ENCODE peak calls at places on chromosome 22, in four cellular contexts. Z is HL-60, B is esophagus squamous epithelium, W is ascending aorta. E is an unnamed sample.

GRCh38 chr22:24184057-24184798 is 2.9 kb downstream of the SUSD2 start:
- DNase-seq in W (no peak), B (no peak), Z (no peak), E (no peak)

GRCh38 chr22:19981171-19981960 is 35.3 kb downstream of the ARVCF start:
- DNase-seq in Z (no peak), B (no peak), W (no peak), E (no peak)

GRCh38 chr22:29658171-29658570 is 54.7 kb downstream of the NF2 start:
- DNase-seq in W (no peak), B (no peak), Z (peak; percentile 92), E (no peak)

GRCh38 chr22:30902496-30903357 is 65.8 kb downstream of the MORC2 start:
- DNase-seq in B (no peak), Z (no peak), W (no peak), E (peak; percentile 25)

GRCh38 chr22:47386812-47387510 is 624.5 kb downstream of the TBC1D22A start:
- DNase-seq in B (no peak), Z (no peak), W (no peak), E (no peak)

GRCh38 chr22:36881504-36882245 is 20.9 kb downstream of the NCF4 start:
- DNase-seq in W (no peak), Z (no peak), B (no peak), E (no peak)

GRCh38 chr22:37747090-37747714 is 50.4 kb downstream of the TRIOBP start:
- DNase-seq in W (peak; percentile 76), Z (no peak), B (no peak), E (no peak)

GRCh38 chr22:24516301-24516737 is 21.2 kb downstream of the UPB1 start:
- DNase-seq in W (no peak), B (no peak), Z (peak; percentile 42), E (no peak)

GRCh38 chr22:32480238-32480637 is 5.6 kb downstream of the FBXO7 start:
- DNase-seq in W (no peak), Z (no peak), B (no peak), E (no peak)

GRCh38 chr22:23401111-23401909 is 178.8 kb downstream of the IGLL1 start:
- DNase-seq in B (no peak), Z (no peak), W (no peak), E (no peak)

GRCh38 chr22:32482708-32483107 is 8.1 kb downstream of the FBXO7 start:
- DNase-seq in B (no peak), W (no peak), Z (no peak), E (no peak)

GRCh38 chr22:44702479-44703219 is 645 bp downstream of the PRR5 start:
- DNase-seq in Z (peak; percentile 11), W (no peak), B (no peak), E (no peak)

GRCh38 chr22:35074583-35074982 is 8.6 kb downstream of the ISX start:
- DNase-seq in Z (no peak), B (no peak), W (no peak), E (no peak)

GRCh38 chr22:48488149-48488551 is 1339.5 kb downstream of the BRD1 start:
- DNase-seq in Z (no peak), B (no peak), W (no peak), E (no peak)

GRCh38 chr22:17896552-17896951 is 122.3 kb upstream of the BID start:
- DNase-seq in B (no peak), W (no peak), Z (no peak), E (no peak)
- TF ChIP-seq CTCF in B (peak; percentile 39), W (no peak), Z (no peak), E (peak; percentile 30)

DNA sequence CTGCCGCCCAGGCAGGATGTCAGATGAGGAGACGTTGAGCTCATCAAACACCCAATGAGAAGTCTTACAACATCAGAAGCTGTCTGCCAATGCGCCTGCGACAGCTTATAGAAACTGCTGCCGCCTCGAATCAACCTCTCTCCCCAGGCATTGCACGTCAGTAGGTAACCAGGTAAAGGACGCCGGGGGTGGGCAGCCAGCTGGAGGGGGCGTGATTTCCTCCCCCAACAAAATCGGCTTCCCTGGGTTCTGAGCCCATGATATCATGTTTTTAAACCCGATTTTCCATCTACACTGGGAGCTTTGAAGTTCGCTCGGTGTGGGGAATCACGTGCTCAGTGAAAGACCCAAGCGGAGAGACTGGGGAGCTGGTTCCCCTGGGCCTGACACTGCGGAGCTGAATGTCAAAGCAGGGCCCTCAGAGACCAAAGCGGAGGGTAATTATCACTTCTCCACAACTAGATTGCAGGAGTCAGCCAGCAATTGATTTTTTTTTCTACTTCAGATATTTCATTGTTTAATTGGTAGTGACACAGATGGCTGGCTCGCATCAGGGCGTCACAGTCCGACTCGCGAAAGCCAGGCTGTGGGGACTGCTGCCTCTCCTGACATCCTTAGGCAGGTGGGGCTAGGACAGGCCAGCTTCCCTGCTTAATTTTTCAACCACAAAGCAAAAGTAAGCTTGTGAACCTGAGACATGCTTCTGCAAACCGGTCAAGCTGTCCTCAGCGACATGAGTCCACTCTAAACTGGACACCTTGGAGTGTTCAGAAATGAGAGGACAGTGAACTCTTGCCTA is 15.4 kb downstream of the FAM83F start:
- DNase-seq in Z (no peak), B (no peak), W (no peak), E (no peak)
- H3K4me3 ChIP-seq in Z (no peak overlapping the region), B (no peak overlapping the region), W (no peak overlapping the region), E (no peak overlapping the region)

GRCh38 chr22:49923445-49923844 is 5.0 kb downstream of the CRELD2 start:
- DNase-seq in Z (peak; percentile 87), W (no peak), B (no peak), E (no peak)
- TF ChIP-seq CTCF in Z (no peak), W (no peak), B (peak; percentile 21), E (peak; percentile 61)

DNA sequence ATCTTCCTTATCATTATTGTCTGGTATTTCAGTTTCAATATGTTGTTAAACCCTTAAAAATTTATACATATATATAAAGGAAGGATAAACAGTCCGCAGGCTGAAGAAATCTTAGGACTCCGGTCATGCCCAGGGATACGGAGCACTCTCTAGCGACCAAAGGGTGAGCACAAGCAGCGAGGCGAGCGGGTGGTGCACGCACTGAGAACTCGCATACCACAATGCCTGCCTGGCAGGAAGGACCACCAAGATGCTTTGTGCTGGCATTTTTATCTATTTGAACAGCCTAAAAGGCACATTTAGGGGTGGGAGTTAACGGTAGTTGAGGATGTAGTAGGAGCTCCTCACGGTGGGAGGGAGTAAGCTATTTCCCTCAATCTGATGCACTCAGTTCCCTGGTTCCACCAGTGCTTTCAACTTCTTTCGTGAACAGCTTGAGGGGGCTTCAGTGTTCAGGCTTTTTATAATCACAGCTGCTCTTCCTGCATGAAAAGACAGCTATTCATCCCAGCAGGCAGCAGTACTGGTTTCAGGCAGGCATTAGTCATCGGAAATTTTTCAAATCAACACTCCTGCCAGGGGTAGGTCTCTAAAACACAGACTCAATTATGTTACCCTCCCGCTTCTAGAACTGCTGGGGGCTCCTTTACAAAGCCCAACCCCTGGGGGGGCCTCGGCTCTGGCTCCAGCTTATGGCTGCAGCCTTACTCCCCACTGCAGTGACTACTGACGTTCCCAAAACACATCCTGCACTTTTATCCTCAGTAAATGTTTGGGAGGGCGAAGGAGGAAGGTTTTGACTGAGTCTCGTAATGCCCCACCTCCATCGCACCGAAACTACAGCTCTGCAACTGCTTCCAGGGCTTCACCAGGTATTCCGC is 6.0 kb downstream of the POLDIP3 start:
- DNase-seq in W (no peak), Z (no peak), B (no peak), E (no peak)
- H3K4me3 ChIP-seq in W (no peak overlapping the region), Z (no peak overlapping the region), B (no peak overlapping the region), E (no peak overlapping the region)

E was measured in GM12864.